ENCODE peak calls at places on chromosomes 3 and 15, in four cellular contexts. E is D721Med, V is heart left ventricle, M is left colon. S is an unnamed sample.

GRCh38 chr3:85387913-85388510 is 429.2 kb downstream of the CADM2 start:
- DNase-seq in E (no peak), M (no peak), V (no peak), S (no peak)

GRCh38 chr3:77815467-77815866 is 775.6 kb downstream of the ROBO2 start:
- DNase-seq in E (no peak), V (no peak), M (no peak), S (no peak)

GRCh38 chr15:50353251-50353998 is 1.6 kb downstream of the GABPB1 start:
- DNase-seq in E (no peak), V (no peak), M (no peak), S (no peak)

GRCh38 chr15:78811124-78811824 is at the start of gene ADAMTS7:
- DNase-seq in V (peak), E (peak), M (peak), S (peak)

GRCh38 chr3:126039870-126040269 is 44.1 kb downstream of the SLC41A3 start:
- DNase-seq in M (no peak), E (no peak), V (no peak), S (no peak)

GRCh38 chr3:77668398-77668797 is 628.5 kb downstream of the ROBO2 start:
- DNase-seq in V (no peak), E (no peak), M (no peak), S (no peak)

GRCh38 chr3:81451611-81452010 is 309.8 kb downstream of the GBE1 start:
- DNase-seq in M (no peak), E (no peak), V (no peak), S (no peak)

GRCh38 chr3:3015472-3016089 is 94.6 kb downstream of the IL5RA start:
- DNase-seq in V (no peak), E (no peak), M (no peak), S (no peak)

GRCh38 chr3:191627064-191627463 is 166.1 kb downstream of the PYDC2 start:
- DNase-seq in V (no peak), E (no peak), M (no peak), S (no peak)

GRCh38 chr3:29412117-29412516 is 131.2 kb downstream of the RBMS3 start:
- DNase-seq in V (no peak), E (no peak), M (no peak), S (no peak)

GRCh38 chr3:187899246-187899645 is 154.0 kb upstream of the BCL6 start:
- DNase-seq in E (no peak), V (no peak), M (no peak), S (no peak)

GRCh38 chr3:124919756-124920155 is 14.8 kb downstream of the MUC13 start:
- DNase-seq in E (no peak), V (no peak), M (no peak), S (no peak)

GRCh38 chr3:39141211-39141995 is 12.0 kb downstream of the CSRNP1 start:
- DNase-seq in M (peak), E (no peak), V (peak), S (peak)

GRCh38 chr3:195154793-195155535 is 116.0 kb downstream of the XXYLT1 start:
- DNase-seq in M (peak), V (peak), E (no peak), S (peak)

GRCh38 chr15:60982249-60982932 is 246.7 kb downstream of the RORA start:
- DNase-seq in M (no peak), E (no peak), V (no peak), S (no peak)

GRCh38 chr3:37400945-37401344 is 226.6 kb upstream of the LRRFIP2 start:
- DNase-seq in V (no peak), M (no peak), E (no peak), S (no peak)

GRCh38 chr15:66212471-66212870 is 41.1 kb downstream of the MEGF11 start:
- DNase-seq in E (no peak), M (no peak), V (no peak), S (no peak)

GRCh38 chr3:197041875-197042488 is 12.4 kb upstream of the MELTF start:
- DNase-seq in E (no peak), V (no peak), M (no peak), S (no peak)

GRCh38 chr3:107676469-107677309 is 153.9 kb downstream of the BBX start:
- DNase-seq in V (no peak), E (no peak), M (no peak), S (no peak)

GRCh38 chr15:49855917-49856637 is 235.2 kb downstream of the DTWD1 start:
- DNase-seq in E (no peak), V (no peak), M (no peak), S (peak)

GRCh38 chr15:96107922-96108321 is 222.6 kb upstream of the NR2F2 start:
- DNase-seq in M (no peak), V (no peak), E (no peak), S (no peak)

GRCh38 chr15:64611085-64611484 is 150.7 kb downstream of the ZNF609 start:
- DNase-seq in V (no peak), E (no peak), M (no peak), S (no peak)

GRCh38 chr3:68234118-68234780 is 579.8 kb upstream of the SUCLG2 start:
- DNase-seq in M (no peak), E (no peak), V (no peak), S (no peak)

GRCh38 chr15:57216288-57216687 is 160.0 kb upstream of the CGNL1 start:
- DNase-seq in E (no peak), V (no peak), M (no peak), S (no peak)

GRCh38 chr3:170346481-170347125 is 10.9 kb upstream of the SKIL start:
- DNase-seq in M (no peak), E (no peak), V (no peak), S (no peak)

GRCh38 chr3:194485471-194485875 is 1.3 kb downstream of the ATP13A3 start:
- DNase-seq in M (no peak), V (no peak), E (no peak), S (no peak)

GRCh38 chr3:9970020-9970652 is 16.5 kb downstream of the EMC3 start:
- DNase-seq in E (no peak), V (no peak), M (no peak), S (no peak)

GRCh38 chr3:170387952-170388351 is 30.4 kb downstream of the SKIL start:
- DNase-seq in V (no peak), M (no peak), E (no peak), S (no peak)

GRCh38 chr3:45088543-45088942 is 57.6 kb downstream of the CDCP1 start:
- DNase-seq in E (no peak), V (no peak), M (peak), S (peak)

GRCh38 chr3:94500146-94500545 is 437.3 kb downstream of the NSUN3 start:
- DNase-seq in M (no peak), V (no peak), E (no peak), S (no peak)

GRCh38 chr3:106332884-106333283 is 464.1 kb upstream of the CBLB start:
- DNase-seq in E (no peak), V (no peak), M (no peak), S (no peak)

GRCh38 chr3:40452057-40452456 is 5.1 kb upstream of the RPL14 start:
- DNase-seq in E (no peak), V (no peak), M (no peak), S (no peak)

GRCh38 chr15:29105151-29105785 is 164.4 kb downstream of the NSMCE3 start:
- DNase-seq in V (no peak), E (no peak), M (no peak), S (no peak)

GRCh38 chr3:1792466-1792865 is 306.2 kb upstream of the CNTN4 start:
- DNase-seq in M (no peak), V (no peak), E (no peak), S (no peak)